ENCODE peak calls at places on chromosomes 12 and 14, in five cellular contexts. M, K, N, W and R are unnamed samples.

GRCh38 chr14:102516531-102517411 is 7.2 kb upstream of the ANKRD9 start:
- DNase-seq in M (peak), K (peak), N (peak), W (peak), R (peak)

GRCh38 chr12:84911331-84912190 is 1.0 kb downstream of the SLC6A15 start:
- DNase-seq in M (no peak), K (peak), N (no peak), W (no peak), R (peak)

GRCh38 chr14:104048758-104049496 is 36.6 kb upstream of the ASPG start:
- DNase-seq in M (no peak), K (no peak), N (no peak), W (no peak), R (no peak)

GRCh38 chr14:95494456-95494855 is 22.0 kb downstream of the SYNE3 start:
- DNase-seq in M (no peak), K (no peak), N (no peak), W (no peak), R (no peak)

GRCh38 chr14:61280092-61280525 is 1.0 kb downstream of the TMEM30B start:
- DNase-seq in M (no peak), K (no peak), N (peak), W (peak), R (no peak)

GRCh38 chr14:88901991-88902390 is 77.5 kb downstream of the TTC8 start:
- DNase-seq in M (no peak), K (no peak), N (no peak), W (no peak), R (no peak)

GRCh38 chr12:1479645-1480044 is 114.7 kb downstream of the FBXL14 start:
- DNase-seq in M (no peak), K (peak), N (no peak), W (no peak), R (no peak)

GRCh38 chr14:76718306-76719075 is 42.8 kb upstream of the VASH1 start:
- DNase-seq in M (no peak), K (no peak), N (no peak), W (peak), R (no peak)

GRCh38 chr12:42260518-42260917 is 22.5 kb upstream of the YAF2 start:
- DNase-seq in M (no peak), K (no peak), N (no peak), W (no peak), R (no peak)

GRCh38 chr14:37889087-37889486 is 293.7 kb downstream of the TTC6 start:
- DNase-seq in M (no peak), K (no peak), N (no peak), W (peak), R (no peak)

GRCh38 chr12:101563197-101563596 is 31.6 kb upstream of the MYBPC1 start:
- DNase-seq in M (no peak), K (no peak), N (no peak), W (no peak), R (no peak)

GRCh38 chr12:48810817-48811453 is 7.4 kb upstream of the CACNB3 start:
- DNase-seq in M (no peak), K (no peak), N (no peak), W (no peak), R (no peak)

GRCh38 chr12:123532021-123532420 is 1.5 kb downstream of the RILPL1 start:
- DNase-seq in M (no peak), K (no peak), N (no peak), W (no peak), R (no peak)

GRCh38 chr14:63852817-63853730 is at the start of gene SYNE2:
- DNase-seq in M (peak), K (peak), N (peak), W (peak), R (peak)

DNA sequence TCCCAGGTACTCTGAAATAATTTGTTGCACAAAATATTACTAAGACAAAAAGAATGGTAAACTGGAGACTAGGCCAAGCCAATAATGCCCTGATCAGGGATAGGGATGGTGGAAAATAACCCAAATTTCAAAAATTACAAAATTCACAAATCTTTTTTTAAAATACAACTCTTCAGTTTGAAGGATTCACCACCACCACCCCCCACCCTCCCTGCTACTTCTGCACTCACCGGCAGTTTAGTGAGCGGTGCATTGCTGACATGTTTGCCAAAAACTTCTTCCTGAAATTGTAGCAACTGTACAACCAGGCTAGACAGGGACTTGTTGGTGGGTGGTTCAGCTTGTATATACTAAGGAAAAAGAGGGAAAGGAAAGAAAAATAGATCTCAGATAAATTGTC is 2.3 kb downstream of the SMARCC2 start:
- DNase-seq in M (no peak), K (no peak), N (no peak), W (no peak), R (no peak)
- H3K27ac ChIP-seq in M (no peak), K (no peak), N (peak), W (no peak), R (peak)

GRCh38 chr14:22835505-22835904 is 880 bp upstream of the MMP14 start:
- DNase-seq in M (no peak), K (no peak), N (no peak), W (no peak), R (no peak)
- H3K27ac ChIP-seq in M (peak), K (no peak), N (no peak), W (peak), R (peak)

GRCh38 chr14:69366069-69366468 is 32.0 kb downstream of the ERH start:
- DNase-seq in M (no peak), K (no peak), N (no peak), W (no peak), R (no peak)

GRCh38 chr14:69363964-69364363 is 34.1 kb downstream of the ERH start:
- DNase-seq in M (no peak), K (no peak), N (no peak), W (no peak), R (no peak)

GRCh38 chr14:69368381-69368780 is 29.7 kb downstream of the ERH start:
- DNase-seq in M (no peak), K (no peak), N (no peak), W (no peak), R (no peak)

GRCh38 chr14:69370061-69370460 is 28.0 kb downstream of the ERH start:
- DNase-seq in M (no peak), K (no peak), N (no peak), W (no peak), R (peak)

GRCh38 chr14:69366761-69367160 is 31.3 kb downstream of the ERH start:
- DNase-seq in M (no peak), K (no peak), N (no peak), W (no peak), R (no peak)
- H3K27ac ChIP-seq in M (no peak), K (no peak), N (no peak), W (no peak), R (no peak)

DNA sequence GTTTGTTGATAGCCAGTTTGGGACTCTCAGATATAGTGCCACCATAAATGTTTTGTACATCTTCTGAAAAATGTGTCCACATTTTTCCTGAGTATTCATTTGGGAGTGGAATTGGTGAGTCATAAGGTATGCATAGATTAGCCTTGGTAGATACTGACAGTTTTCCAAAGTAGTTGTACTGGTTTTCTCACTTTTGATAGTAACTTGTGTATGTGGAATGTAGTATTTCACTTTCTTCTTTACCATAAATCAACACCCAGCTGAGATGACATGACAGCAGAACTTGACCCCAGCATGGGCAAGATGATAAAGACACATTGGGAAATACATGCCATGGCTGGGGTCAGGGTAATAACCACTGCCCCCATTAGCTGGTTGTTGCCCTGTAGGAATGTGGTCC is 5.4 kb downstream of the FBXW8 start:
- DNase-seq in M (no peak), K (no peak), N (no peak), W (no peak), R (no peak)
- H3K27ac ChIP-seq in M (no peak), K (no peak), N (no peak), W (no peak), R (no peak)